ENCODE peak calls at places on chromosomes 16 and 17, in ten cellular contexts. F is GM23338; N is CD8-positive, alpha-beta memory T cell; A is H9; G is HCT116; P is mucosa of descending colon; X is heart left ventricle; Q is tibial artery; U is adipocyte; I is vagina. M is an unnamed sample.

GRCh38 chr16:50591800-50592771 is 43.9 kb downstream of the NKD1 start:
- DNase-seq in Q (peak; percentile 78), A (no peak), X (peak; percentile 56), N (no peak), G (no peak), U (no peak), F (peak; percentile 28), P (peak; percentile 14), I (no peak), M (no peak)

GRCh38 chr16:49754495-49755290 is 101.2 kb downstream of the ZNF423 start:
- DNase-seq in I (no peak), X (peak; percentile 44), A (peak; percentile 65), P (peak; percentile 45), G (no peak), Q (peak; percentile 34), N (no peak), U (peak; percentile 51), F (peak; percentile 77), M (no peak)

GRCh38 chr17:7330099-7331015 is 1.2 kb upstream of the NEURL4 start:
- DNase-seq in X (peak; percentile 80), N (peak; percentile 70), G (peak; percentile 64), U (peak; percentile 88), Q (peak; percentile 79), A (peak; percentile 96), P (peak; percentile 78), I (no peak), F (peak; percentile 92), M (peak; percentile 94)

GRCh38 chr16:2879854-2880508 is 3.0 kb upstream of the FLYWCH2 start:
- DNase-seq in G (no peak), P (no peak), I (no peak), U (no peak), A (no peak), Q (no peak), N (no peak), X (no peak), F (no peak), M (peak; percentile 39)

GRCh38 chr17:29909604-29910003 is 20.4 kb downstream of the SSH2 start:
- DNase-seq in G (no peak), F (no peak), U (no peak), X (no peak), Q (no peak), P (no peak), N (no peak), A (no peak), I (no peak), M (no peak)

GRCh38 chr17:39400547-39401411 is 647 bp downstream of the FBXL20 start:
- DNase-seq in G (no peak), P (peak; percentile 21), Q (peak; percentile 26), I (no peak), X (no peak), F (peak; percentile 36), U (peak; percentile 66), A (no peak), N (peak; percentile 1), M (peak; percentile 56)

GRCh38 chr17:35079547-35079946 is 16.0 kb upstream of the RFFL start:
- DNase-seq in A (no peak), I (no peak), U (no peak), Q (no peak), P (peak; percentile 23), X (no peak), G (no peak), N (no peak), F (no peak), M (no peak)

GRCh38 chr17:14301761-14302401 is 1.0 kb downstream of the HS3ST3B1 start:
- DNase-seq in G (no peak), A (peak; percentile 52), X (peak; percentile 31), Q (no peak), F (no peak), P (peak; percentile 31), I (peak; percentile 88), U (peak; percentile 75), N (peak; percentile 31), M (no peak)

GRCh38 chr16:46974352-46974751 is 878 bp upstream of the DNAJA2 start:
- DNase-seq in A (no peak), Q (no peak), U (peak; percentile 42), P (peak; percentile 17), I (no peak), G (no peak), N (no peak), X (no peak), F (peak; percentile 17), M (peak; percentile 78)

GRCh38 chr16:73361061-73361460 is 313.1 kb upstream of the ZFHX3 start:
- DNase-seq in F (no peak), N (no peak), X (no peak), Q (no peak), A (no peak), I (no peak), G (no peak), P (no peak), U (no peak), M (no peak)

GRCh38 chr17:38538906-38539305 is 66.8 kb downstream of the SRCIN1 start:
- DNase-seq in F (no peak), N (no peak), U (no peak), A (no peak), X (no peak), G (no peak), Q (no peak), P (peak; percentile 14), I (no peak), M (no peak)

GRCh38 chr16:85785927-85786326 is 13.4 kb downstream of the EMC8 start:
- DNase-seq in U (no peak), A (no peak), P (no peak), Q (no peak), G (no peak), F (no peak), N (no peak), I (no peak), X (no peak), M (no peak)

GRCh38 chr17:78137392-78138203 is 7.0 kb downstream of the TMC8 start:
- DNase-seq in F (peak; percentile 57), X (no peak), A (peak; percentile 81), Q (no peak), N (no peak), U (no peak), P (no peak), G (no peak), I (no peak), M (peak; percentile 84)

GRCh38 chr17:34275881-34276280 is 5.9 kb downstream of the CCL7 start:
- DNase-seq in N (no peak), F (no peak), U (peak; percentile 90), P (no peak), Q (no peak), G (no peak), A (no peak), X (no peak), I (no peak), M (no peak)

GRCh38 chr17:29722411-29723198 is 99.9 kb upstream of the CORO6 start:
- DNase-seq in X (peak; percentile 72), P (peak; percentile 45), G (no peak), A (no peak), Q (peak; percentile 70), N (peak; percentile 5), I (no peak), U (peak; percentile 94), F (no peak), M (peak; percentile 77)

GRCh38 chr16:69761983-69762842 is at the start of gene WWP2:
- DNase-seq in X (peak; percentile 80), G (peak; percentile 49), A (peak; percentile 90), F (peak; percentile 91), I (no peak), U (peak; percentile 83), Q (peak; percentile 57), N (peak; percentile 74), P (peak; percentile 80), M (peak; percentile 94)

GRCh38 chr17:57619061-57619937 is 125.8 kb downstream of the CCDC182 start:
- DNase-seq in G (no peak), A (no peak), I (no peak), P (no peak), Q (no peak), X (no peak), U (no peak), N (no peak), F (no peak), M (no peak)

GRCh38 chr17:65431116-65431515 is 130.3 kb downstream of the AXIN2 start:
- DNase-seq in A (no peak), X (no peak), F (no peak), N (no peak), Q (no peak), P (no peak), I (no peak), U (no peak), G (no peak), M (no peak)

GRCh38 chr17:33021731-33022408 is 30.2 kb downstream of the SPACA3 start:
- DNase-seq in X (no peak), F (peak; percentile 70), Q (no peak), N (no peak), A (peak; percentile 60), P (no peak), U (no peak), I (no peak), G (no peak), M (no peak)

GRCh38 chr16:89279666-89280481 is 62.4 kb downstream of the ZNF778 start:
- DNase-seq in P (no peak), U (no peak), G (no peak), X (no peak), I (no peak), Q (no peak), N (no peak), A (no peak), F (no peak), M (no peak)

GRCh38 chr17:72498671-72499210 is 377.9 kb downstream of the SOX9 start:
- DNase-seq in I (no peak), N (no peak), F (no peak), X (no peak), G (no peak), P (no peak), A (no peak), Q (no peak), U (no peak), M (no peak)

GRCh38 chr16:24013733-24014645 is 178.2 kb downstream of the PRKCB start:
- DNase-seq in X (no peak), Q (no peak), N (peak; percentile 47), G (no peak), F (no peak), I (no peak), A (no peak), U (no peak), P (peak; percentile 66), M (peak; percentile 96)
- H3K4me1 ChIP-seq in X (no peaks in the 10 kb centered on the region), Q (no peaks in the 10 kb centered on the region), N (peaks cover 62% of the 10 kb centered on the region), G (no peaks in the 10 kb centered on the region), F (no peaks in the 10 kb centered on the region), I (no peaks in the 10 kb centered on the region), A (no peaks in the 10 kb centered on the region), U (no peaks in the 10 kb centered on the region), P (peaks cover 5% of the 10 kb centered on the region), M (peaks cover 31% of the 10 kb centered on the region)

GRCh38 chr16:48745541-48745940 is 135.6 kb upstream of the N4BP1 start:
- DNase-seq in F (no peak), Q (no peak), G (no peak), I (no peak), A (no peak), U (no peak), N (no peak), X (no peak), P (no peak), M (no peak)
- H3K4me1 ChIP-seq in F (no peaks in the 10 kb centered on the region), Q (no peaks in the 10 kb centered on the region), G (no peaks in the 10 kb centered on the region), I (no peaks in the 10 kb centered on the region), A (no peaks in the 10 kb centered on the region), U (no peaks in the 10 kb centered on the region), N (no peaks in the 10 kb centered on the region), X (no peaks in the 10 kb centered on the region), P (no peaks in the 10 kb centered on the region), M (no peaks in the 10 kb centered on the region)

GRCh38 chr17:59777033-59777432 is 69.6 kb downstream of the VMP1 start:
- DNase-seq in N (no peak), I (no peak), A (no peak), X (no peak), Q (no peak), P (no peak), U (no peak), G (no peak), F (no peak), M (no peak)
- H3K4me1 ChIP-seq in N (no peaks in the 10 kb centered on the region), I (no peaks in the 10 kb centered on the region), A (no peaks in the 10 kb centered on the region), X (no peaks in the 10 kb centered on the region), Q (no peaks in the 10 kb centered on the region), P (no peaks in the 10 kb centered on the region), U (no peaks in the 10 kb centered on the region), G (peaks cover 59% of the 10 kb centered on the region), F (no peaks in the 10 kb centered on the region), M (no peaks in the 10 kb centered on the region)

GRCh38 chr16:65523258-65523950 is 401.5 kb upstream of the CDH11 start:
- DNase-seq in A (no peak), Q (no peak), F (peak; percentile 20), I (no peak), G (no peak), P (no peak), N (no peak), X (no peak), U (no peak), M (no peak)
- H3K4me1 ChIP-seq in A (peaks cover 23% of the 10 kb centered on the region), Q (peaks cover 15% of the 10 kb centered on the region), F (peaks cover 37% of the 10 kb centered on the region), I (no peaks in the 10 kb centered on the region), G (no peaks in the 10 kb centered on the region), P (no peaks in the 10 kb centered on the region), N (no peaks in the 10 kb centered on the region), X (peaks cover 14% of the 10 kb centered on the region), U (peaks cover 13% of the 10 kb centered on the region), M (no peaks in the 10 kb centered on the region)

M was measured in Karpas-422.